ENCODE peak calls at places on chromosomes 13 and 19, in eight cellular contexts. O, N, L, V, S, K, Q and J are unnamed samples.

GRCh38 chr19:18928018-18928805 is 8.7 kb downstream of the DDX49 start:
- DNase-seq in K (no peak), Q (no peak), L (no peak), S (no peak), V (no peak), N (no peak), O (no peak), J (no peak)

GRCh38 chr13:44932850-44933251 is 56.4 kb downstream of the NUFIP1 start:
- DNase-seq in O (no peak), V (peak; percentile 45), N (no peak), Q (no peak), S (no peak), L (no peak), K (no peak), J (no peak)

GRCh38 chr13:20847298-20847697 is 55.2 kb downstream of the XPO4 start:
- DNase-seq in L (no peak), Q (no peak), N (no peak), O (no peak), S (peak; percentile 13), V (no peak), K (peak; percentile 33), J (no peak)

GRCh38 chr13:27446986-27447583 is 3.3 kb downstream of the MTIF3 start:
- DNase-seq in L (no peak), O (no peak), S (no peak), N (no peak), Q (no peak), V (no peak), K (no peak), J (no peak)

GRCh38 chr19:34988119-34988518 is 12.0 kb upstream of the GRAMD1A start:
- DNase-seq in L (no peak), S (no peak), N (no peak), Q (no peak), O (no peak), V (no peak), K (no peak), J (no peak)

GRCh38 chr19:45716314-45717130 is 14.2 kb downstream of the FBXO46 start:
- DNase-seq in K (peak; percentile 61), V (no peak), N (no peak), S (no peak), Q (no peak), O (no peak), L (no peak), J (peak; percentile 63)

GRCh38 chr13:27375686-27376326 is 48.6 kb upstream of the GTF3A start:
- DNase-seq in O (no peak), L (no peak), V (peak; percentile 70), Q (peak; percentile 74), N (no peak), S (peak; percentile 66), K (peak; percentile 93), J (no peak)

GRCh38 chr19:6738726-6739389 is 622 bp upstream of the TRIP10 start:
- DNase-seq in Q (peak; percentile 81), L (no peak), O (no peak), V (peak; percentile 32), K (peak; percentile 67), N (no peak), S (peak; percentile 45), J (no peak)

GRCh38 chr19:5831152-5831551 is 8.3 kb downstream of the FUT6 start:
- DNase-seq in S (no peak), N (no peak), O (no peak), V (no peak), L (no peak), Q (no peak), K (no peak), J (no peak)

GRCh38 chr13:31409678-31410356 is 210.0 kb downstream of the B3GLCT start:
- DNase-seq in S (no peak), K (peak; percentile 52), O (no peak), L (peak; percentile 45), N (no peak), V (no peak), Q (no peak), J (no peak)

GRCh38 chr13:31413531-31413930 is 213.8 kb downstream of the B3GLCT start:
- DNase-seq in Q (no peak), N (no peak), V (no peak), O (no peak), S (no peak), L (peak; percentile 29), K (no peak), J (no peak)

DNA sequence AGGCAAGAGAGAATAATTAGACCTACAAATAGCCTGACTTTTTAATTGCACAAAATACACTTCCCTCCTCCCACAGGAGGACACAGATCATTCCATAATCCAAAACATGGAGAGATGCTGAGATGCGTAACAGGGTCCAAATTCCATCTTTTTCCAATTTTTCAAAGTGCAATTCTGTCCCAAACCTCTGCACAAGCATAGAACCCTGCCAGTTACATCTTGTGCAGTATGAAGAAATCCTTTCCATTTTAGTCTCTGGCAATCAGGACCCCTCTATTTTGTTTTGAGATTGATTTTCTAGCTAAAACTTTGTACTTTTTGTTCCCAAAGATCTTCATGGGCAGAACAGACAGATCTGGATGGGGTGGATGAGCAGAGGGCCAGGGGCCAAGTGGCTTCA is 209.2 kb downstream of the B3GLCT start:
- DNase-seq in K (no peak), N (no peak), O (no peak), S (no peak), V (no peak), Q (no peak), L (peak; percentile 86), J (no peak)
- H3K27ac ChIP-seq in K (no peak overlapping the region), N (no peak overlapping the region), O (no peak overlapping the region), S (no peak overlapping the region), V (no peak overlapping the region), Q (no peak overlapping the region), L (no peak overlapping the region), J (no peak overlapping the region)

DNA sequence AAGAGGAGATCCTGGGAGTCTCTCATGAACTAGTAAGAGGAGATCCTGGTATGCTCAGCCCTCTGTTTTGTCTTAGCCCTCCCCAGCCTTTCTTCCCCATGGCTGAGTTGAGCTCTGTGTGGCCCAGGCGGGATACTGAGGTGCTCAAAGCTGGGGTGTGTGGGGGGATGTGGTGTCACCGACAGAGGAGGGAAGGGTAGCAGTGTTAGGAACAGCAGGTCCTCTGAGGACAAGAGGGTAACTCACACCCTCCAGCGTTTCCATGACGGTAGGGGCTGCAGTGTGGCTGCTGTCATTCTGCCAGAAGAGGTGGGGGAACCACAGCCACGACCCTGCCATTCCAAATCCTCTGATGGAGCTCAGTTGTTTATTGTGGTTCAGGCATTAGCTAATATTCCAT is 691 bp downstream of the KIR2DL4 start:
- DNase-seq in N (no peak), V (no peak), O (no peak), Q (no peak), L (peak; percentile 42), S (no peak), K (no peak), J (no peak)
- TF ChIP-seq POLR2AphosphoS5 in N (no peak), V (no peak), O (no peak), Q (no peak), L (no peak), S (no peak), K (no peak), J (no peak)

GRCh38 chr13:114164027-114164426 is 15.0 kb upstream of the CFAP97D2 start:
- DNase-seq in V (no peak), K (no peak), N (no peak), O (no peak), S (no peak), L (no peak), Q (no peak), J (no peak)
- H3K27ac ChIP-seq in V (no peak overlapping the region), K (no peak overlapping the region), N (no peak overlapping the region), O (no peak overlapping the region), S (no peak overlapping the region), L (no peak overlapping the region), Q (no peak overlapping the region), J (no peak overlapping the region)

GRCh38 chr19:16828990-16829821 is at the start of gene SIN3B:
- DNase-seq in Q (peak; percentile 92), L (peak; percentile 95), K (peak; percentile 90), N (no peak), O (peak; percentile 81), V (peak; percentile 89), S (peak; percentile 95), J (peak; percentile 80)
- TF ChIP-seq POLR2AphosphoS5 in Q (peak; percentile 71), L (peak; percentile 88), K (peak; percentile 79), N (peak; percentile 66), O (peak; percentile 51), V (peak; percentile 27), S (peak; percentile 39), J (no peak)

GRCh38 chr13:88125055-88125454 is 453.9 kb downstream of the SLITRK5 start:
- DNase-seq in L (no peak), O (no peak), Q (no peak), S (no peak), K (no peak), V (no peak), N (no peak), J (no peak)

GRCh38 chr13:88118952-88119351 is 447.8 kb downstream of the SLITRK5 start:
- DNase-seq in Q (no peak), S (no peak), V (no peak), N (no peak), O (no peak), L (no peak), K (no peak), J (no peak)

DNA sequence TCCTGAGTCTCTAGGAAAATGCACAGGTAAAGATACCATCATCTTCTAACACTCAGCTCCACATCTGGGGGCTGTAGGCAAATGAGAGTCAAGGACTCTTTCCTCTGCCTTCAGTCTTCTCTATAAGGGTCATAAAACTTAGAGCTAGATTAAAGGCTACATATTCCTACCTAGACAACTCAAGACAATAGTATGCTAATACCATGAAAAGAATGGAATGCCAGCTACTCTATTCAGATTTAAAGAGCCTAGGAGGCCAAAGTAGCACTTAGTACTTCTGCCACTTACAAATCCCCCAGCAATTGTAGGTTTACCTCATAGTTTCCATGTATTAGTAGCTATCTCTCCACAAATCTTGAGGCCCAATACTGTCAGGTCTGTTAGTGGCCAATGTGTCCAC is 453.0 kb downstream of the SLITRK5 start:
- DNase-seq in O (no peak), L (no peak), V (no peak), N (no peak), S (no peak), Q (no peak), K (peak; percentile 52), J (no peak)
- H3K27ac ChIP-seq in O (no peak overlapping the region), L (no peak overlapping the region), V (no peak overlapping the region), N (no peak overlapping the region), S (no peak overlapping the region), Q (no peak overlapping the region), K (no peak overlapping the region), J (no peak overlapping the region)

DNA sequence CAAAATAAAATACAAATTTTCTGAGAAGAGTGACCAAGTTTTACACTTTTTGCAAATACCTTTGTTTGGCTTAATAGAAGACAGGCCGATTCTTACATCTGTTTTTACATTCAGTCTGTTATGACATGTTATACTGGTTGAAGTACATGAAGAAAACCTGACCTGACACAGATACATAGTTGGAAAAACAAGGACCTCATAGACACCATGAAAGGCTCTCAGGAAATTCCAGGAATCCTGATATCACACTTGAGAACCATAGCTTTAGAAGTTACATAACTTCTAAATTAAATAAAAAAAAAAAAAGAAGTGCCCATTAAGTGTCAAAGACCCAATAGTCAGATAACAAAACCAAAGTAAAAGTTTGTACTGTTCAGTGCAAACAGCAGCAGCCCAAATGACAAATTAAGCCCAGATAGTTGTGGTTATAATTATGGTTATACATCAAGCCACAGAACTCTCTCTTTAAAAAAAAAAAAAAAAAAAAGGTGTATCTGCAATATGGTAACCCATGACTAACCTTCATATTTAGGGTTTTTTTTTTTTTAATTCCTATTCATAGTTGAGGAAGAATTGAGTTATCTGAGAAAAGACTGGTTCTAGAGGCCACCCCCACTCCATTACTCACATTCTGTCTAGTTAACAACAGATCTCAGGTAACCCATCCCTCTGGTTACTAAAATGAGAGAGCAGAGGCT is 19.8 kb downstream of the RBM26 start:
- DNase-seq in O (no peak), V (no peak), K (no peak), N (no peak), S (no peak), L (no peak), Q (no peak), J (no peak)
- TF ChIP-seq POLR2AphosphoS5 in O (no peak), V (no peak), K (no peak), N (no peak), S (no peak), L (no peak), Q (no peak), J (no peak)